ENCODE peak calls at places on chromosomes 11 and 22, in ten cellular contexts. U is heart right ventricle; E is BE2C; S is fibroblast of villous mesenchyme; F is GM12865; L is cardiac muscle cell; A is PC-3; Y is CD4-positive, alpha-beta T cell; D is endothelial cell; N is uterus. H is an unnamed sample.

GRCh38 chr11:86150826-86151187 is 81.9 kb upstream of the PICALM start:
- DNase-seq in U (no peak), E (no peak), S (no peak), F (no peak), L (no peak), A (no peak), Y (no peak), D (no peak), N (no peak), H (no peak)

GRCh38 chr11:27705873-27706820 is 5.9 kb upstream of the BDNF start:
- DNase-seq in U (no peak), E (no peak), S (peak), F (peak), L (peak), A (peak), Y (no peak), D (no peak), N (no peak), H (no peak)

GRCh38 chr11:126636911-126637799 is 281.7 kb downstream of the ST3GAL4 start:
- DNase-seq in U (no peak), E (no peak), S (no peak), F (no peak), L (no peak), A (no peak), Y (no peak), D (no peak), N (no peak), H (no peak)

GRCh38 chr22:44260216-44261035 is 52.3 kb downstream of the SHISAL1 start:
- DNase-seq in U (no peak), E (no peak), S (no peak), F (no peak), L (no peak), A (no peak), Y (no peak), D (no peak), N (peak), H (no peak)

GRCh38 chr22:36055376-36056310 is 27.0 kb upstream of the RBFOX2 start:
- DNase-seq in U (peak), E (no peak), S (peak), F (no peak), L (no peak), A (no peak), Y (no peak), D (no peak), N (no peak), H (no peak)

GRCh38 chr22:21587803-21588611 is 20.5 kb downstream of the UBE2L3 start:
- DNase-seq in U (no peak), E (no peak), S (peak), F (peak), L (no peak), A (no peak), Y (no peak), D (no peak), N (no peak), H (no peak)

GRCh38 chr11:56883590-56883989 is 105.1 kb upstream of the OR5AK2 start:
- DNase-seq in U (no peak), E (no peak), S (no peak), F (no peak), L (no peak), A (no peak), Y (no peak), D (no peak), N (no peak), H (no peak)

GRCh38 chr11:125525303-125525702 is 29.2 kb upstream of the FEZ1 start:
- DNase-seq in U (no peak), E (no peak), S (no peak), F (no peak), L (no peak), A (no peak), Y (no peak), D (no peak), N (no peak), H (no peak)

GRCh38 chr22:35612903-35613302 is 4.2 kb downstream of the MB start:
- DNase-seq in U (peak), E (no peak), S (no peak), F (no peak), L (peak), A (no peak), Y (no peak), D (no peak), N (no peak), H (no peak)

GRCh38 chr11:79415912-79416311 is 24.9 kb downstream of the TENM4 start:
- DNase-seq in U (no peak), E (no peak), S (no peak), F (no peak), L (no peak), A (no peak), Y (no peak), D (no peak), N (no peak), H (no peak)

GRCh38 chr11:74321487-74322188 is 10.2 kb upstream of the P4HA3 start:
- DNase-seq in U (peak), E (peak), S (no peak), F (peak), L (peak), A (peak), Y (no peak), D (peak), N (peak), H (no peak)

GRCh38 chr11:77525455-77526091 is 51.7 kb upstream of the PAK1 start:
- DNase-seq in U (no peak), E (no peak), S (no peak), F (no peak), L (no peak), A (no peak), Y (no peak), D (no peak), N (no peak), H (no peak)

GRCh38 chr11:27158763-27159679 is 118.4 kb downstream of the BBOX1 start:
- DNase-seq in U (peak), E (peak), S (peak), F (peak), L (peak), A (peak), Y (no peak), D (peak), N (peak), H (no peak)

GRCh38 chr22:24247564-24248344 is 2.9 kb upstream of the GGT5 start:
- DNase-seq in U (peak), E (peak), S (peak), F (peak), L (peak), A (peak), Y (peak), D (peak), N (peak), H (peak)

GRCh38 chr11:55966391-55966790 is 3.4 kb downstream of the OR10AG1 start:
- DNase-seq in U (no peak), E (no peak), S (no peak), F (no peak), L (no peak), A (no peak), Y (no peak), D (no peak), N (no peak), H (no peak)

GRCh38 chr11:1206391-1207271 is 16.2 kb upstream of the MUC5B start:
- DNase-seq in U (no peak), E (no peak), S (no peak), F (no peak), L (no peak), A (no peak), Y (no peak), D (no peak), N (no peak), H (no peak)

GRCh38 chr11:13465909-13466371 is 2.9 kb upstream of the BTBD10 start:
- DNase-seq in U (no peak), E (peak), S (peak), F (peak), L (peak), A (peak), Y (no peak), D (no peak), N (no peak), H (no peak)

GRCh38 chr11:72471005-72471898 is 36.9 kb upstream of the CLPB start:
- DNase-seq in U (peak), E (peak), S (peak), F (peak), L (peak), A (peak), Y (peak), D (peak), N (peak), H (peak)

GRCh38 chr11:85257837-85258236 is 369.3 kb downstream of the DLG2 start:
- DNase-seq in U (no peak), E (no peak), S (no peak), F (no peak), L (no peak), A (no peak), Y (no peak), D (no peak), N (no peak), H (no peak)

GRCh38 chr11:64603411-64604110 is 12.5 kb downstream of the SLC22A12 start:
- DNase-seq in U (no peak), E (no peak), S (no peak), F (no peak), L (no peak), A (no peak), Y (no peak), D (no peak), N (no peak), H (no peak)

GRCh38 chr11:1772270-1773130 is 8.8 kb upstream of the CTSD start:
- DNase-seq in U (peak), E (peak), S (peak), F (no peak), L (no peak), A (peak), Y (no peak), D (no peak), N (peak), H (peak)

GRCh38 chr11:40328890-40329617 is 1130.4 kb downstream of the LRRC4C start:
- DNase-seq in U (peak), E (no peak), S (peak), F (no peak), L (no peak), A (peak), Y (no peak), D (peak), N (no peak), H (no peak)

GRCh38 chr22:37157516-37158289 is 8.0 kb upstream of the IL2RB start:
- DNase-seq in U (no peak), E (no peak), S (no peak), F (no peak), L (no peak), A (no peak), Y (no peak), D (no peak), N (no peak), H (no peak)

GRCh38 chr11:77082838-77083552 is 16.2 kb downstream of the CAPN5 start:
- DNase-seq in U (peak), E (peak), S (peak), F (no peak), L (no peak), A (no peak), Y (peak), D (no peak), N (no peak), H (no peak)

GRCh38 chr11:44110231-44110679 is 14.8 kb downstream of the EXT2 start:
- DNase-seq in U (peak), E (peak), S (peak), F (peak), L (peak), A (peak), Y (peak), D (peak), N (peak), H (peak)

GRCh38 chr11:22920939-22921565 is 60.8 kb upstream of the CCDC179 start:
- DNase-seq in U (peak), E (peak), S (peak), F (peak), L (peak), A (peak), Y (no peak), D (peak), N (no peak), H (no peak)

GRCh38 chr11:36566407-36567053 is 1.3 kb upstream of the RAG1 start:
- DNase-seq in U (no peak), E (no peak), S (no peak), F (peak), L (no peak), A (no peak), Y (no peak), D (no peak), N (no peak), H (no peak)

GRCh38 chr22:38941488-38941987 is 15.9 kb upstream of the APOBEC3A start:
- DNase-seq in U (no peak), E (no peak), S (peak), F (peak), L (no peak), A (no peak), Y (no peak), D (no peak), N (no peak), H (peak)

GRCh38 chr11:70420008-70420464 is 21.7 kb downstream of the CTTN start:
- DNase-seq in U (no peak), E (no peak), S (peak), F (no peak), L (no peak), A (peak), Y (no peak), D (no peak), N (no peak), H (no peak)

GRCh38 chr11:95505927-95506426 is 275.0 kb upstream of the SESN3 start:
- DNase-seq in U (no peak), E (no peak), S (peak), F (no peak), L (no peak), A (no peak), Y (no peak), D (no peak), N (no peak), H (no peak)

GRCh38 chr22:48863965-48864538 is 963.6 kb downstream of the BRD1 start:
- DNase-seq in U (no peak), E (no peak), S (no peak), F (no peak), L (no peak), A (no peak), Y (no peak), D (no peak), N (no peak), H (no peak)

GRCh38 chr11:92216789-92217188 is 7.8 kb upstream of the FAT3 start:
- DNase-seq in U (no peak), E (no peak), S (no peak), F (no peak), L (no peak), A (no peak), Y (no peak), D (no peak), N (no peak), H (no peak)

GRCh38 chr11:92212530-92212929 is 12.1 kb upstream of the FAT3 start:
- DNase-seq in U (no peak), E (no peak), S (no peak), F (no peak), L (no peak), A (no peak), Y (no peak), D (no peak), N (no peak), H (no peak)

GRCh38 chr11:92206441-92206840 is 18.2 kb upstream of the FAT3 start:
- DNase-seq in U (no peak), E (no peak), S (no peak), F (no peak), L (no peak), A (no peak), Y (no peak), D (no peak), N (no peak), H (no peak)

GRCh38 chr11:92211576-92212167 is 12.9 kb upstream of the FAT3 start:
- DNase-seq in U (peak), E (peak), S (peak), F (no peak), L (peak), A (peak), Y (no peak), D (peak), N (no peak), H (no peak)
- TF ChIP-seq CTCF in U (peak), E (peak), S (peak), F (no peak), L (peak), A (peak), Y (no peak), D (no peak), N (no peak), H (no peak)

DNA sequence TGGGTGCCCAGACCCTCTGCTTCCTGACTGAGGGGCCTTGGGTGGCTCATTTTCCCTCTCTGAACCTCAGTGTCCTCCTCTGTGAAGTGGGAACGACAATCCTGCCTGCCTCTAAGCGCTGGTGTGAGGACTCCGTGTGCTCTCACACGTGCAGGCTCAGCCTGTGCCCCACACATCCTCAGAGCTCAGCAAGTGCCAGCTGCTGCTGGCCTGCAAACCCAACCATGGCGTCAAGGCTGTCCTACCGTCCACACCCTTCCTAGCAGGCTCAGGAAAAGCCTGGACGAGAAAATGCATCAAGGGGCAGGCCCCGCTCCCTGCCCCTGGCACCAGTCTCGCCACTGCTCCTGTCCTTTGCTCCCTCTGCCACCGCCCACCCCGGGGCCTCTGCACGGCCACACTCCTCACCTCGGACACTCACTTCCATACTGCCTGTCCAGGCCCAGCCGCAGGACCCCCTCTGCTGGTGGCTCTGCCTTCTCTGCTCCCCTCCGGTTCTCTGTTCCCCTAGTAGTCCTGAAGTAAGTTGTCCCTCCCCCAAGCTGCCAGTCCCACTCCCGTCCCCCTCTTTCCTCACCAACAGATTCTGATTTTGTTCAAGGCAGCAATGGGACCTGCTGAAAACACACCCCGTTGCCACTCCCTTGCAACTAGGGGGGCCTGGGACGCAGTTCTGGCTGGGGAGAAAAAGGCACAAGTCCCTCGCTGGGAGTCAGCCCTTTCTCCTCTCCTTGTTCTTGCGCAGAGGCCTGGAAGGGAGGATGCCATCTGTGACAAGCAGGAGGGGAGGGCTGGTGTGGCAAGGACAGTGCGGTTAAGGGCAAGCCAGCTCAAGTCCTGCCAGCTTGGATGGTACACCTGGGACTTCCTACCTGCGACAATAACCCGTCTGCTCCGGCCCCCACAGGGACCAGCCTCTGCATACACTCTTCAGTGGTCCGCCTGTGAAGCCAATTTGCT is 62.2 kb downstream of the ARFGAP3 start:
- DNase-seq in U (no peak), E (no peak), S (no peak), F (no peak), L (peak), A (no peak), Y (no peak), D (no peak), N (no peak), H (peak)
- TF ChIP-seq CTCF in U (no peak), E (peak), S (peak), F (no peak), L (peak), A (no peak), Y (no peak), D (no peak), N (no peak), H (no peak)

GRCh38 chr11:47846998-47847397 is 1.2 kb downstream of the NUP160 start:
- DNase-seq in U (no peak), E (no peak), S (no peak), F (no peak), L (no peak), A (no peak), Y (no peak), D (no peak), N (no peak), H (no peak)
- TF ChIP-seq CTCF in U (no peak), E (no peak), S (no peak), F (no peak), L (no peak), A (no peak), Y (no peak), D (no peak), N (no peak), H (no peak)

DNA sequence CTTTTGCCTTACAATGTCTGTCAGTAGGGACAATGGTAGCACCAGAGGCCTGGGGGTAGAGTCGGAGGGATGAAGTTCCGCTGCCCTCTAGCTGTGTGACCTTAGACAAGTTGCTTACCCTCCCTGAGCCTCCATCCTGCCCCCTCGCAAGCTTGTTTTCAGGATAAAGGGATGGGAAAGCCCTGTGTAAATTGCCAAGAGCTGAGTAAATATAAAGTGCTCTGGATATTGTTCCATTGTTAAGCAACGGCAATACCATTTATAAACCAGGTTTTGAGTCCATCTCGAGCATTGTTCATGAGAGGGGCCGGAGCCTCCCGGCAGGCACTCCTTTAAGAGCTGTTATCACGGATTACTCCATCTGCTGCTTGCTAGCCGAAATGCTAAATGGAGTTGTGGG is 72.9 kb downstream of the ZBTB16 start:
- DNase-seq in U (no peak), E (no peak), S (no peak), F (no peak), L (no peak), A (no peak), Y (no peak), D (no peak), N (no peak), H (no peak)
- TF ChIP-seq CTCF in U (no peak), E (no peak), S (peak), F (no peak), L (no peak), A (no peak), Y (no peak), D (no peak), N (no peak), H (no peak)

GRCh38 chr11:93639548-93639947 is 21.9 kb upstream of the CEP295 start:
- DNase-seq in U (no peak), E (no peak), S (no peak), F (no peak), L (no peak), A (no peak), Y (no peak), D (no peak), N (no peak), H (no peak)

GRCh38 chr11:93630037-93630436 is 31.4 kb upstream of the CEP295 start:
- DNase-seq in U (no peak), E (no peak), S (no peak), F (no peak), L (no peak), A (no peak), Y (no peak), D (no peak), N (no peak), H (no peak)

GRCh38 chr11:93633835-93634234 is 27.6 kb upstream of the CEP295 start:
- DNase-seq in U (no peak), E (no peak), S (no peak), F (no peak), L (no peak), A (no peak), Y (no peak), D (no peak), N (no peak), H (no peak)
- TF ChIP-seq CTCF in U (no peak), E (no peak), S (no peak), F (no peak), L (no peak), A (no peak), Y (no peak), D (no peak), N (no peak), H (no peak)

GRCh38 chr11:98621767-98622166 is 399.0 kb upstream of the CNTN5 start:
- DNase-seq in U (no peak), E (no peak), S (no peak), F (no peak), L (no peak), A (no peak), Y (no peak), D (no peak), N (no peak), H (no peak)

GRCh38 chr11:98616256-98616655 is 404.5 kb upstream of the CNTN5 start:
- DNase-seq in U (no peak), E (no peak), S (no peak), F (no peak), L (no peak), A (peak), Y (no peak), D (no peak), N (no peak), H (no peak)
- TF ChIP-seq CTCF in U (no peak), E (no peak), S (no peak), F (no peak), L (no peak), A (no peak), Y (no peak), D (no peak), N (no peak), H (no peak)

DNA sequence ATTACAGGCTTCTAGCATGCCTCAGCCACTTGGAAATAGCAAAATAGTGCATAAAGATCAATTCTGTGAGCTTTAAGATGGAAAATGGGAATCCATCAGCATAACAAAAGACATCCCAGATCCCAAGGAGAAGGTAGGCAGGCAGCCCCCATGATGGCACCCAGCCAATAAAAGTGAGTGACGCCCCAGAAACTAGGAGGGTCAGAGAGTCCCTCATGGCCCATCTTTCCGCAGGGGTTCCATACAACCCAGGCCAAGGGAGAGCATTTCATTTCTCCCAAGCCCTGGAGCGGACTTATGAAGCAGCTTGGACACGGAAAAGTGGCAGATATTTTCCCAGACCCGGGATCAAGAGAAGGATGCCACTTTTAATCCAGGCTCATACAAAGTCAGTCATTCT is 93.3 kb downstream of the ZC3H12C start:
- DNase-seq in U (no peak), E (no peak), S (no peak), F (no peak), L (no peak), A (no peak), Y (no peak), D (no peak), N (no peak), H (no peak)
- TF ChIP-seq CTCF in U (no peak), E (no peak), S (no peak), F (no peak), L (no peak), A (no peak), Y (no peak), D (no peak), N (no peak), H (no peak)